ENCODE peak calls at places on chromosome 17, in nine cellular contexts. Z, R, I, U, T, H, G, K and O are unnamed samples.
A peak's percentile ranks its signal among the peaks of the same experiment; 100 is the strongest.

GRCh38 chr17:49691677-49692191 is 13.8 kb upstream of the SPOP start:
- DNase-seq in H (no peak), Z (no peak), R (peak; percentile 45), K (no peak), T (no peak), I (peak; percentile 14), G (no peak), U (no peak), O (no peak)

GRCh38 chr17:8150194-8151119 is 1.7 kb downstream of the PER1 start:
- DNase-seq in H (peak; percentile 33), T (no peak), U (no peak), K (no peak), G (no peak), R (no peak), I (peak; percentile 22), Z (no peak), O (no peak)

GRCh38 chr17:42266918-42267766 is 9.0 kb downstream of the STAT5B start:
- DNase-seq in H (peak; percentile 54), I (peak; percentile 93), U (no peak), R (no peak), K (peak; percentile 37), G (no peak), T (peak; percentile 16), Z (peak; percentile 32), O (no peak)

GRCh38 chr17:65925606-65926307 is 266.2 kb downstream of the CEP112 start:
- DNase-seq in Z (no peak), K (no peak), I (no peak), H (no peak), T (no peak), R (no peak), G (no peak), U (no peak), O (no peak)

GRCh38 chr17:75778861-75779249 is 5.8 kb upstream of the UNK start:
- DNase-seq in K (no peak), R (peak; percentile 65), G (peak; percentile 54), I (no peak), H (peak; percentile 68), T (no peak), U (no peak), Z (peak; percentile 64), O (no peak)

GRCh38 chr17:3401786-3402185 is 3.6 kb upstream of the OR1E1 start:
- DNase-seq in U (no peak), G (no peak), K (no peak), H (no peak), I (no peak), Z (no peak), T (no peak), R (no peak), O (no peak)

GRCh38 chr17:5418858-5419355 is 555 bp downstream of the NUP88 start:
- DNase-seq in H (peak; percentile 78), Z (peak; percentile 42), I (peak; percentile 46), K (peak; percentile 57), U (peak; percentile 73), G (no peak), R (peak; percentile 65), T (no peak), O (peak; percentile 70)

GRCh38 chr17:60151355-60151754 is 1.6 kb downstream of the CA4 start:
- DNase-seq in T (no peak), G (no peak), Z (no peak), R (no peak), I (no peak), H (no peak), K (no peak), U (no peak), O (no peak)

GRCh38 chr17:2735896-2736295 is 13.6 kb downstream of the CCDC92B start:
- DNase-seq in T (no peak), H (no peak), R (no peak), G (no peak), I (no peak), K (no peak), Z (no peak), U (no peak), O (no peak)

GRCh38 chr17:74618446-74618845 is 5.1 kb downstream of the CD300E start:
- DNase-seq in I (no peak), U (no peak), Z (no peak), K (no peak), G (no peak), H (no peak), T (no peak), R (no peak), O (no peak)

GRCh38 chr17:41648411-41649195 is 24.2 kb upstream of the KRT17 start:
- DNase-seq in H (peak; percentile 93), K (peak; percentile 84), G (peak; percentile 96), I (peak; percentile 88), T (peak; percentile 92), U (peak; percentile 81), Z (peak; percentile 89), R (peak; percentile 92), O (peak; percentile 72)